ENCODE peak calls at places on chromosome 2, in eight cellular contexts. One of them, this sample, is unnamed.

GRCh38 chr2:37389984-37390765 is 45.7 kb downstream of the QPCT start:
- DNase-seq in body of pancreas: no peak
- DNase-seq in iris pigment epithelial cell: peak
- DNase-seq in fibroblast of the conjunctiva: peak
- DNase-seq in activated CD4-positive, alpha-beta T cell treated with anti-CD3 and anti-CD28 coated beads, Interleukin-2, amount 10 ng/mL, durations not matched to agents 24 days and 14 days: peak
- DNase-seq in right atrium auricular region: no peak
- DNase-seq in GDM1: peak
- DNase-seq in retinal pigment epithelial cell: no peak
- DNase-seq in this sample: peak

GRCh38 chr2:16036951-16037350 is 96.6 kb downstream of the MYCN start:
- DNase-seq in body of pancreas: no peak
- DNase-seq in iris pigment epithelial cell: no peak
- DNase-seq in fibroblast of the conjunctiva: no peak
- DNase-seq in activated CD4-positive, alpha-beta T cell treated with anti-CD3 and anti-CD28 coated beads, Interleukin-2, amount 10 ng/mL, durations not matched to agents 24 days and 14 days: no peak
- DNase-seq in right atrium auricular region: no peak
- DNase-seq in GDM1: no peak
- DNase-seq in retinal pigment epithelial cell: no peak
- DNase-seq in this sample: no peak

GRCh38 chr2:163407296-163407695 is 328.5 kb downstream of the FIGN start:
- DNase-seq in body of pancreas: no peak
- DNase-seq in iris pigment epithelial cell: peak
- DNase-seq in fibroblast of the conjunctiva: no peak
- DNase-seq in activated CD4-positive, alpha-beta T cell treated with anti-CD3 and anti-CD28 coated beads, Interleukin-2, amount 10 ng/mL, durations not matched to agents 24 days and 14 days: no peak
- DNase-seq in right atrium auricular region: no peak
- DNase-seq in GDM1: no peak
- DNase-seq in retinal pigment epithelial cell: no peak
- DNase-seq in this sample: peak

GRCh38 chr2:170282851-170283250 is 104.9 kb downstream of the MYO3B start:
- DNase-seq in body of pancreas: no peak
- DNase-seq in iris pigment epithelial cell: no peak
- DNase-seq in fibroblast of the conjunctiva: no peak
- DNase-seq in activated CD4-positive, alpha-beta T cell treated with anti-CD3 and anti-CD28 coated beads, Interleukin-2, amount 10 ng/mL, durations not matched to agents 24 days and 14 days: no peak
- DNase-seq in right atrium auricular region: no peak
- DNase-seq in GDM1: no peak
- DNase-seq in retinal pigment epithelial cell: no peak
- DNase-seq in this sample: no peak

GRCh38 chr2:11155326-11156059 is at the start of gene SLC66A3:
- DNase-seq in body of pancreas: no peak
- DNase-seq in iris pigment epithelial cell: peak
- DNase-seq in fibroblast of the conjunctiva: no peak
- DNase-seq in activated CD4-positive, alpha-beta T cell treated with anti-CD3 and anti-CD28 coated beads, Interleukin-2, amount 10 ng/mL, durations not matched to agents 24 days and 14 days: no peak
- DNase-seq in right atrium auricular region: no peak
- DNase-seq in GDM1: peak
- DNase-seq in retinal pigment epithelial cell: peak
- DNase-seq in this sample: peak

GRCh38 chr2:85585781-85586105 is 1.5 kb downstream of the VAMP5 start:
- DNase-seq in body of pancreas: no peak
- DNase-seq in iris pigment epithelial cell: no peak
- DNase-seq in fibroblast of the conjunctiva: no peak
- DNase-seq in activated CD4-positive, alpha-beta T cell treated with anti-CD3 and anti-CD28 coated beads, Interleukin-2, amount 10 ng/mL, durations not matched to agents 24 days and 14 days: no peak
- DNase-seq in right atrium auricular region: no peak
- DNase-seq in GDM1: no peak
- DNase-seq in retinal pigment epithelial cell: no peak
- DNase-seq in this sample: no peak

GRCh38 chr2:227509824-227510619 is 38.1 kb downstream of the AGFG1 start:
- DNase-seq in body of pancreas: no peak
- DNase-seq in iris pigment epithelial cell: peak
- DNase-seq in fibroblast of the conjunctiva: peak
- DNase-seq in activated CD4-positive, alpha-beta T cell treated with anti-CD3 and anti-CD28 coated beads, Interleukin-2, amount 10 ng/mL, durations not matched to agents 24 days and 14 days: no peak
- DNase-seq in right atrium auricular region: no peak
- DNase-seq in GDM1: no peak
- DNase-seq in retinal pigment epithelial cell: peak
- DNase-seq in this sample: peak

GRCh38 chr2:172065086-172065485 is 20.2 kb upstream of the DLX1 start:
- DNase-seq in body of pancreas: no peak
- DNase-seq in iris pigment epithelial cell: peak
- DNase-seq in fibroblast of the conjunctiva: no peak
- DNase-seq in activated CD4-positive, alpha-beta T cell treated with anti-CD3 and anti-CD28 coated beads, Interleukin-2, amount 10 ng/mL, durations not matched to agents 24 days and 14 days: no peak
- DNase-seq in right atrium auricular region: no peak
- DNase-seq in GDM1: no peak
- DNase-seq in retinal pigment epithelial cell: no peak
- DNase-seq in this sample: no peak

GRCh38 chr2:27583390-27583915 is 611 bp downstream of the ZNF512 start:
- DNase-seq in body of pancreas: no peak
- DNase-seq in iris pigment epithelial cell: peak
- DNase-seq in fibroblast of the conjunctiva: no peak
- DNase-seq in activated CD4-positive, alpha-beta T cell treated with anti-CD3 and anti-CD28 coated beads, Interleukin-2, amount 10 ng/mL, durations not matched to agents 24 days and 14 days: no peak
- DNase-seq in right atrium auricular region: no peak
- DNase-seq in GDM1: no peak
- DNase-seq in retinal pigment epithelial cell: no peak
- DNase-seq in this sample: no peak

GRCh38 chr2:98121149-98121548 is 34.2 kb downstream of the VWA3B start:
- DNase-seq in body of pancreas: no peak
- DNase-seq in iris pigment epithelial cell: no peak
- DNase-seq in fibroblast of the conjunctiva: no peak
- DNase-seq in activated CD4-positive, alpha-beta T cell treated with anti-CD3 and anti-CD28 coated beads, Interleukin-2, amount 10 ng/mL, durations not matched to agents 24 days and 14 days: no peak
- DNase-seq in right atrium auricular region: no peak
- DNase-seq in GDM1: no peak
- DNase-seq in retinal pigment epithelial cell: no peak
- DNase-seq in this sample: no peak

GRCh38 chr2:217683096-217683870 is 319.5 kb downstream of the TNS1 start:
- DNase-seq in body of pancreas: no peak
- DNase-seq in iris pigment epithelial cell: no peak
- DNase-seq in fibroblast of the conjunctiva: no peak
- DNase-seq in activated CD4-positive, alpha-beta T cell treated with anti-CD3 and anti-CD28 coated beads, Interleukin-2, amount 10 ng/mL, durations not matched to agents 24 days and 14 days: no peak
- DNase-seq in right atrium auricular region: no peak
- DNase-seq in GDM1: no peak
- DNase-seq in retinal pigment epithelial cell: no peak
- DNase-seq in this sample: no peak

GRCh38 chr2:211429256-211429655 is 872.9 kb downstream of the CPS1 start:
- DNase-seq in body of pancreas: no peak
- DNase-seq in iris pigment epithelial cell: no peak
- DNase-seq in fibroblast of the conjunctiva: no peak
- DNase-seq in activated CD4-positive, alpha-beta T cell treated with anti-CD3 and anti-CD28 coated beads, Interleukin-2, amount 10 ng/mL, durations not matched to agents 24 days and 14 days: no peak
- DNase-seq in right atrium auricular region: no peak
- DNase-seq in GDM1: no peak
- DNase-seq in retinal pigment epithelial cell: no peak
- DNase-seq in this sample: no peak

GRCh38 chr2:224369028-224369632 is 32.8 kb downstream of the FAM124B start:
- DNase-seq in body of pancreas: no peak
- DNase-seq in iris pigment epithelial cell: peak
- DNase-seq in fibroblast of the conjunctiva: peak
- DNase-seq in activated CD4-positive, alpha-beta T cell treated with anti-CD3 and anti-CD28 coated beads, Interleukin-2, amount 10 ng/mL, durations not matched to agents 24 days and 14 days: peak
- DNase-seq in right atrium auricular region: no peak
- DNase-seq in GDM1: no peak
- DNase-seq in retinal pigment epithelial cell: peak
- DNase-seq in this sample: no peak

GRCh38 chr2:105881286-105882136 is 136.8 kb downstream of the NCK2 start:
- DNase-seq in body of pancreas: no peak
- DNase-seq in iris pigment epithelial cell: no peak
- DNase-seq in fibroblast of the conjunctiva: no peak
- DNase-seq in activated CD4-positive, alpha-beta T cell treated with anti-CD3 and anti-CD28 coated beads, Interleukin-2, amount 10 ng/mL, durations not matched to agents 24 days and 14 days: no peak
- DNase-seq in right atrium auricular region: no peak
- DNase-seq in GDM1: no peak
- DNase-seq in retinal pigment epithelial cell: no peak
- DNase-seq in this sample: no peak

GRCh38 chr2:191710411-191710900 is 32.5 kb downstream of the NABP1 start:
- DNase-seq in body of pancreas: no peak
- DNase-seq in iris pigment epithelial cell: peak
- DNase-seq in fibroblast of the conjunctiva: peak
- DNase-seq in activated CD4-positive, alpha-beta T cell treated with anti-CD3 and anti-CD28 coated beads, Interleukin-2, amount 10 ng/mL, durations not matched to agents 24 days and 14 days: no peak
- DNase-seq in right atrium auricular region: no peak
- DNase-seq in GDM1: no peak
- DNase-seq in retinal pigment epithelial cell: no peak
- DNase-seq in this sample: peak

GRCh38 chr2:85240055-85240454 is 87.7 kb downstream of the TGOLN2 start:
- DNase-seq in body of pancreas: no peak
- DNase-seq in iris pigment epithelial cell: no peak
- DNase-seq in fibroblast of the conjunctiva: no peak
- DNase-seq in activated CD4-positive, alpha-beta T cell treated with anti-CD3 and anti-CD28 coated beads, Interleukin-2, amount 10 ng/mL, durations not matched to agents 24 days and 14 days: no peak
- DNase-seq in right atrium auricular region: no peak
- DNase-seq in GDM1: no peak
- DNase-seq in retinal pigment epithelial cell: no peak
- DNase-seq in this sample: no peak

GRCh38 chr2:42917374-42918017 is 125.1 kb upstream of the HAAO start:
- DNase-seq in body of pancreas: peak
- DNase-seq in iris pigment epithelial cell: peak
- DNase-seq in fibroblast of the conjunctiva: peak
- DNase-seq in activated CD4-positive, alpha-beta T cell treated with anti-CD3 and anti-CD28 coated beads, Interleukin-2, amount 10 ng/mL, durations not matched to agents 24 days and 14 days: no peak
- DNase-seq in right atrium auricular region: peak
- DNase-seq in GDM1: no peak
- DNase-seq in retinal pigment epithelial cell: no peak
- DNase-seq in this sample: peak

GRCh38 chr2:160427629-160428424 is 65.8 kb downstream of the RBMS1 start:
- DNase-seq in body of pancreas: no peak
- DNase-seq in iris pigment epithelial cell: peak
- DNase-seq in fibroblast of the conjunctiva: peak
- DNase-seq in activated CD4-positive, alpha-beta T cell treated with anti-CD3 and anti-CD28 coated beads, Interleukin-2, amount 10 ng/mL, durations not matched to agents 24 days and 14 days: peak
- DNase-seq in right atrium auricular region: no peak
- DNase-seq in GDM1: peak
- DNase-seq in retinal pigment epithelial cell: no peak
- DNase-seq in this sample: peak

GRCh38 chr2:190649035-190649797 is at the start of gene NAB1:
- DNase-seq in body of pancreas: peak
- DNase-seq in iris pigment epithelial cell: peak
- DNase-seq in fibroblast of the conjunctiva: no peak
- DNase-seq in activated CD4-positive, alpha-beta T cell treated with anti-CD3 and anti-CD28 coated beads, Interleukin-2, amount 10 ng/mL, durations not matched to agents 24 days and 14 days: peak
- DNase-seq in right atrium auricular region: no peak
- DNase-seq in GDM1: peak
- DNase-seq in retinal pigment epithelial cell: no peak
- DNase-seq in this sample: no peak

GRCh38 chr2:185700883-185701282 is 37.7 kb upstream of the FSIP2 start:
- DNase-seq in body of pancreas: no peak
- DNase-seq in iris pigment epithelial cell: peak
- DNase-seq in fibroblast of the conjunctiva: no peak
- DNase-seq in activated CD4-positive, alpha-beta T cell treated with anti-CD3 and anti-CD28 coated beads, Interleukin-2, amount 10 ng/mL, durations not matched to agents 24 days and 14 days: no peak
- DNase-seq in right atrium auricular region: no peak
- DNase-seq in GDM1: no peak
- DNase-seq in retinal pigment epithelial cell: no peak
- DNase-seq in this sample: no peak

GRCh38 chr2:229268626-229269025 is 2.5 kb downstream of the PID1 start:
- DNase-seq in body of pancreas: no peak
- DNase-seq in iris pigment epithelial cell: peak
- DNase-seq in fibroblast of the conjunctiva: no peak
- DNase-seq in activated CD4-positive, alpha-beta T cell treated with anti-CD3 and anti-CD28 coated beads, Interleukin-2, amount 10 ng/mL, durations not matched to agents 24 days and 14 days: no peak
- DNase-seq in right atrium auricular region: no peak
- DNase-seq in GDM1: no peak
- DNase-seq in retinal pigment epithelial cell: no peak
- DNase-seq in this sample: no peak

This sample was measured in skeletal muscle cell.